ENCODE peak calls at places on chromosomes 12 and 14, in six cellular contexts. T is stimulated activated naive CD8-positive, alpha-beta T cell treated with anti-CD3 and anti-CD28 coated beads, Interleukin-15, amount 100 ng/mL, for 72 hours; Q is stimulated activated CD4-positive, alpha-beta T cell treated with anti-CD3 and anti-CD28 coated beads, Interleukin-1b, Interleukin-23, amount 100 ng/mL, for 1 hour; J is AG04449; A is GM23338; L is neural crest cell. N is an unnamed sample.

GRCh38 chr12:124469193-124469888 is 98.1 kb downstream of the NCOR2 start:
- DNase-seq in T (peak; percentile 35), Q (no peak), J (no peak), A (peak; percentile 61), L (no peak), N (peak; percentile 88)

GRCh38 chr12:4145990-4146859 is 127.3 kb upstream of the CCND2 start:
- DNase-seq in T (peak; percentile 88), J (no peak), A (no peak), Q (peak; percentile 33), L (no peak), N (peak; percentile 41)

GRCh38 chr12:106301611-106302321 is 767 bp upstream of the TCP11L2 start:
- DNase-seq in T (peak; percentile 57), L (no peak), J (no peak), A (peak; percentile 75), Q (no peak), N (peak; percentile 92)

GRCh38 chr12:32504626-32505025 is 105.3 kb downstream of the FGD4 start:
- DNase-seq in J (no peak), T (no peak), A (no peak), L (no peak), Q (no peak), N (no peak)

GRCh38 chr14:75794615-75795038 is 133.6 kb downstream of the TTLL5 start:
- DNase-seq in T (no peak), Q (no peak), A (peak; percentile 24), J (peak; percentile 21), L (no peak), N (no peak)

GRCh38 chr12:77830952-77831351 is 258 bp downstream of the NAV3 start:
- DNase-seq in L (no peak), Q (no peak), A (no peak), J (no peak), T (no peak), N (no peak)

GRCh38 chr14:22220427-22220826 is 368.6 kb downstream of the DAD1 start:
- DNase-seq in J (no peak), A (no peak), T (no peak), Q (no peak), L (no peak), N (no peak)

GRCh38 chr14:95346820-95347219 is 27.1 kb upstream of the CLMN start:
- DNase-seq in L (no peak), Q (no peak), T (no peak), J (no peak), A (peak; percentile 43), N (peak; percentile 85)

GRCh38 chr14:20400965-20401593 is 12.2 kb downstream of the TEP1 start:
- DNase-seq in T (peak; percentile 26), Q (peak; percentile 7), L (no peak), J (no peak), A (no peak), N (no peak)

GRCh38 chr14:31834616-31835015 is 242.5 kb upstream of the ARHGAP5 start:
- DNase-seq in L (no peak), Q (no peak), J (no peak), T (no peak), A (no peak), N (no peak)

GRCh38 chr12:64088431-64089349 is 133.4 kb downstream of the KICS2 start:
- DNase-seq in L (no peak), J (peak; percentile 70), A (peak; percentile 75), T (no peak), Q (no peak), N (peak; percentile 80)

GRCh38 chr12:6463858-6464257 is 6.6 kb downstream of the VAMP1 start:
- DNase-seq in Q (no peak), J (no peak), L (no peak), T (no peak), A (no peak), N (no peak)

GRCh38 chr14:91575469-91576208 is 65.5 kb upstream of the PPP4R3A start:
- DNase-seq in T (no peak), L (no peak), A (no peak), Q (no peak), J (no peak), N (no peak)

GRCh38 chr14:22556021-22556989 is 32.7 kb downstream of the DAD1 start:
- DNase-seq in T (peak; percentile 98), Q (peak; percentile 82), L (no peak), J (no peak), A (peak; percentile 29), N (no peak)

GRCh38 chr12:32836710-32837109 is 59.9 kb downstream of the PKP2 start:
- DNase-seq in Q (no peak), A (no peak), L (no peak), T (no peak), J (no peak), N (no peak)

GRCh38 chr12:32087301-32087700 is 19.3 kb upstream of the BICD1 start:
- DNase-seq in T (no peak), A (no peak), Q (no peak), L (no peak), J (no peak), N (no peak)

GRCh38 chr14:46034305-46034704 is 617.3 kb downstream of the RPL10L start:
- DNase-seq in J (no peak), L (no peak), A (peak; percentile 68), Q (no peak), T (no peak), N (peak; percentile 55)

N was measured in endodermal cell.